ENCODE peak calls at places on chromosomes 3 and 15, in eight cellular contexts. B, I, D, N, X, A, Z and C are unnamed samples.

GRCh38 chr3:58584690-58585004 is 7.5 kb upstream of the FAM107A start:
- DNase-seq in X (no peak), A (no peak), I (no peak), Z (no peak), D (no peak), N (no peak), B (no peak), C (no peak)

GRCh38 chr15:79023546-79023890 is 67.1 kb downstream of the RASGRF1 start:
- DNase-seq in X (no peak), D (no peak), N (no peak), B (peak; percentile 18), I (no peak), Z (no peak), A (no peak), C (no peak)

GRCh38 chr3:24829011-24829581 is 334.4 kb upstream of the THRB start:
- DNase-seq in B (peak; percentile 54), A (no peak), I (no peak), D (peak; percentile 9), X (no peak), Z (no peak), N (no peak), C (no peak)

GRCh38 chr3:148233403-148233802 is 464.3 kb upstream of the AGTR1 start:
- DNase-seq in A (peak; percentile 71), D (no peak), N (no peak), X (no peak), B (no peak), I (no peak), Z (no peak), C (no peak)

GRCh38 chr3:25910997-25911396 is 121.1 kb downstream of the OXSM start:
- DNase-seq in I (peak; percentile 10), N (peak; percentile 13), Z (no peak), A (peak; percentile 60), X (peak; percentile 34), B (peak; percentile 52), D (no peak), C (no peak)

GRCh38 chr15:52056001-52056400 is 37.0 kb downstream of the MAPK6 start:
- DNase-seq in A (no peak), D (no peak), I (no peak), X (no peak), Z (no peak), B (no peak), N (no peak), C (no peak)

GRCh38 chr3:39065197-39065596 is 13.4 kb downstream of the WDR48 start:
- DNase-seq in Z (no peak), I (no peak), B (no peak), A (peak; percentile 86), N (no peak), X (peak; percentile 22), D (no peak), C (no peak)

GRCh38 chr3:119298565-119298941 is 4.4 kb downstream of the ARHGAP31 start:
- DNase-seq in A (no peak), N (no peak), D (no peak), Z (no peak), X (no peak), B (no peak), I (no peak), C (no peak)

GRCh38 chr3:58269356-58269755 is 31.8 kb downstream of the ABHD6 start:
- DNase-seq in A (no peak), I (no peak), Z (no peak), B (no peak), D (no peak), X (no peak), N (no peak), C (no peak)

GRCh38 chr15:28881600-28881999 is 4.2 kb upstream of the APBA2 start:
- DNase-seq in D (no peak), N (no peak), I (no peak), B (no peak), X (no peak), Z (no peak), A (no peak), C (no peak)

GRCh38 chr3:134797080-134797801 is 2.2 kb downstream of the EPHB1 start:
- DNase-seq in B (no peak), A (no peak), Z (no peak), N (no peak), I (no peak), D (no peak), X (no peak), C (no peak)

GRCh38 chr15:29822100-29822684 is at the start of gene TJP1:
- DNase-seq in N (no peak), Z (no peak), I (no peak), B (peak; percentile 82), A (no peak), D (peak; percentile 65), X (no peak), C (no peak)

GRCh38 chr15:49273734-49274318 is 103.8 kb downstream of the GALK2 start:
- DNase-seq in D (no peak), Z (no peak), X (no peak), B (no peak), N (no peak), I (no peak), A (no peak), C (no peak)

GRCh38 chr15:98139337-98139736 is 178.8 kb downstream of the ARRDC4 start:
- DNase-seq in B (no peak), Z (no peak), N (no peak), I (no peak), A (no peak), D (no peak), X (peak; percentile 71), C (no peak)

GRCh38 chr15:95511680-95512079 is 818.8 kb upstream of the NR2F2 start:
- DNase-seq in N (no peak), D (no peak), I (no peak), X (no peak), A (no peak), Z (no peak), B (no peak), C (no peak)

GRCh38 chr3:13877911-13878710 is 1.8 kb downstream of the WNT7A start:
- DNase-seq in X (no peak), N (no peak), I (no peak), D (no peak), B (no peak), Z (no peak), A (no peak), C (peak; percentile 48)

GRCh38 chr3:38049358-38050126 is 10.5 kb downstream of the DLEC1 start:
- DNase-seq in X (no peak), A (no peak), I (no peak), N (no peak), Z (no peak), D (no peak), B (no peak), C (no peak)

GRCh38 chr3:49098910-49099630 is 5.2 kb upstream of the QRICH1 start:
- DNase-seq in I (no peak), Z (no peak), A (no peak), X (no peak), B (peak; percentile 34), N (no peak), D (no peak), C (no peak)

GRCh38 chr15:28984421-28985375 is 98.9 kb downstream of the APBA2 start:
- DNase-seq in X (no peak), I (peak; percentile 12), Z (no peak), N (no peak), B (no peak), A (no peak), D (peak; percentile 89), C (no peak)